ENCODE peak calls at places on chromosomes 7 and 10, in seven cellular contexts. Q, O, L, N, S, B and C are unnamed samples.
A peak's percentile ranks its signal among the peaks of the same experiment; 100 is the strongest.

GRCh38 chr7:140697447-140698143 is 1.1 kb downstream of the NDUFB2 start:
- DNase-seq in B (no peak), L (peak; percentile 46), S (no peak), N (peak; percentile 28), Q (no peak), O (no peak), C (peak; percentile 42)

GRCh38 chr10:59057350-59057749 is 119.1 kb upstream of the PHYHIPL start:
- DNase-seq in N (no peak), S (no peak), Q (no peak), O (no peak), B (peak; percentile 6), L (peak; percentile 8), C (no peak)

GRCh38 chr7:28328161-28328560 is 84.2 kb upstream of the CREB5 start:
- DNase-seq in S (no peak), O (no peak), L (no peak), N (peak; percentile 52), Q (no peak), B (no peak), C (no peak)

GRCh38 chr7:151372612-151373265 is 31.1 kb downstream of the NUB1 start:
- DNase-seq in Q (no peak), S (no peak), L (peak; percentile 52), O (no peak), N (no peak), B (no peak), C (no peak)

GRCh38 chr7:142088022-142088714 is 23.4 kb upstream of the MGAM2 start:
- DNase-seq in L (no peak), S (no peak), Q (no peak), N (no peak), O (no peak), B (no peak), C (no peak)

GRCh38 chr10:69874464-69874863 is 72.8 kb downstream of the COL13A1 start:
- DNase-seq in Q (no peak), N (peak; percentile 66), B (peak; percentile 66), S (no peak), L (peak; percentile 79), O (no peak), C (peak; percentile 82)

GRCh38 chr7:27155816-27156507 is 513 bp downstream of the HOXA7 start:
- DNase-seq in S (no peak), B (no peak), N (no peak), O (peak; percentile 56), L (no peak), Q (no peak), C (no peak)

GRCh38 chr7:138125598-138126111 is 49.4 kb downstream of the AKR1D1 start:
- DNase-seq in O (peak; percentile 49), S (no peak), N (peak; percentile 77), Q (no peak), L (peak; percentile 13), B (no peak), C (peak; percentile 20)

GRCh38 chr10:97117372-97117771 is 68.4 kb downstream of the SLIT1 start:
- DNase-seq in B (peak; percentile 17), O (peak; percentile 28), S (no peak), Q (peak; percentile 16), L (peak; percentile 24), N (peak; percentile 32), C (peak; percentile 17)

GRCh38 chr7:2120841-2121830 is 111.6 kb downstream of the MAD1L1 start:
- DNase-seq in Q (no peak), S (no peak), O (no peak), B (peak; percentile 30), N (no peak), L (peak; percentile 41), C (no peak)

GRCh38 chr10:5570979-5571810 is 46.4 kb downstream of the CALML3 start:
- DNase-seq in S (no peak), Q (no peak), N (no peak), O (no peak), L (no peak), B (no peak), C (no peak)

GRCh38 chr7:55546826-55547225 is 25.5 kb downstream of the VOPP1 start:
- DNase-seq in O (peak; percentile 84), B (peak; percentile 80), Q (peak; percentile 51), N (peak; percentile 95), L (peak; percentile 67), S (peak; percentile 31), C (peak; percentile 82)

GRCh38 chr10:102615361-102615760 is 28.9 kb upstream of the TRIM8 start:
- DNase-seq in O (peak; percentile 71), N (no peak), B (no peak), L (no peak), Q (no peak), S (no peak), C (no peak)

GRCh38 chr10:44383749-44384600 is 922 bp downstream of the CXCL12 start:
- DNase-seq in O (no peak), S (peak; percentile 42), L (peak; percentile 47), Q (no peak), B (peak; percentile 56), N (no peak), C (peak; percentile 56)

GRCh38 chr10:986137-986825 is 2.0 kb upstream of the GTPBP4 start:
- DNase-seq in O (peak; percentile 27), B (peak; percentile 51), Q (no peak), L (peak; percentile 63), S (peak; percentile 58), N (peak; percentile 91), C (peak; percentile 66)

GRCh38 chr10:72248477-72249151 is 25.1 kb upstream of the DDIT4 start:
- DNase-seq in O (peak; percentile 77), L (peak; percentile 95), Q (no peak), S (peak; percentile 81), N (peak; percentile 63), B (peak; percentile 84), C (peak; percentile 87)

GRCh38 chr7:47483604-47484273 is 98.2 kb downstream of the TNS3 start:
- DNase-seq in B (peak; percentile 49), N (no peak), Q (no peak), L (peak; percentile 48), S (no peak), O (peak; percentile 58), C (peak; percentile 45)

GRCh38 chr10:79488303-79488702 is 24.0 kb upstream of the EIF5AL1 start:
- DNase-seq in O (no peak), B (peak; percentile 95), S (peak; percentile 81), L (peak; percentile 94), Q (peak; percentile 48), N (peak; percentile 83), C (peak; percentile 94)

GRCh38 chr10:74991435-74991834 is 120.0 kb upstream of the SAMD8 start:
- DNase-seq in S (peak; percentile 30), B (peak; percentile 22), L (peak; percentile 29), Q (peak; percentile 50), O (peak; percentile 41), N (peak; percentile 69), C (peak; percentile 26)

GRCh38 chr7:50537417-50537816 is 27.8 kb downstream of the DDC start:
- DNase-seq in B (no peak), O (no peak), N (no peak), L (no peak), S (no peak), Q (no peak), C (no peak)

GRCh38 chr7:26291251-26291650 is 411 bp upstream of the SNX10 start:
- DNase-seq in B (no peak), S (no peak), O (no peak), Q (no peak), N (no peak), L (no peak), C (no peak)

GRCh38 chr10:11473128-11473760 is 138.2 kb downstream of the USP6NL start:
- DNase-seq in L (no peak), O (no peak), S (peak; percentile 17), B (peak; percentile 28), N (no peak), Q (no peak), C (no peak)
- H3K4me3 ChIP-seq in L (no peak overlapping the region), O (no peak overlapping the region), S (no peak overlapping the region), B (no peak overlapping the region), N (no peak overlapping the region), Q (no peak overlapping the region), C (no peak overlapping the region)

GRCh38 chr10:131310904-131311660 is 439 bp downstream of the TCERG1L start:
- DNase-seq in S (peak; percentile 49), N (no peak), Q (no peak), B (peak; percentile 11), L (no peak), O (no peak), C (no peak)

GRCh38 chr10:131313377-131313776 is 1.9 kb upstream of the TCERG1L start:
- DNase-seq in Q (no peak), O (no peak), S (no peak), B (no peak), N (no peak), L (no peak), C (no peak)

GRCh38 chr10:131314148-131314547 is 2.6 kb upstream of the TCERG1L start:
- DNase-seq in S (no peak), N (no peak), L (no peak), Q (no peak), O (no peak), B (no peak), C (no peak)

GRCh38 chr10:131311661-131312260 is at the start of gene TCERG1L:
- DNase-seq in N (no peak), B (peak; percentile 15), O (no peak), Q (no peak), L (no peak), S (peak; percentile 62), C (no peak)

GRCh38 chr10:131312261-131312801 is 810 bp upstream of the TCERG1L start:
- DNase-seq in S (peak; percentile 75), L (no peak), N (no peak), Q (no peak), B (peak; percentile 38), O (no peak), C (no peak)
- TF ChIP-seq CTCF in S (peak; percentile 66), L (no peak), N (peak; percentile 18), Q (no peak), B (peak; percentile 61), O (no peak), C (no peak)

GRCh38 chr10:123136221-123136805 is 543 bp downstream of the HMX3 start:
- DNase-seq in N (no peak), B (no peak), L (no peak), Q (no peak), O (peak; percentile 46), S (no peak), C (no peak)

GRCh38 chr10:123135415-123136141 is at the start of gene HMX3:
- DNase-seq in Q (no peak), B (peak; percentile 56), L (no peak), S (no peak), N (no peak), O (peak; percentile 88), C (peak; percentile 55)

GRCh38 chr10:123139165-123139520 is 3.4 kb downstream of the HMX3 start:
- DNase-seq in O (no peak), L (no peak), S (no peak), B (no peak), Q (no peak), N (no peak), C (no peak)

GRCh38 chr10:123134915-123135414 is 805 bp upstream of the HMX3 start:
- DNase-seq in O (peak; percentile 72), S (no peak), N (no peak), B (no peak), Q (no peak), L (no peak), C (no peak)

GRCh38 chr10:123136806-123137642 is 1.3 kb downstream of the HMX3 start:
- DNase-seq in Q (no peak), L (no peak), O (peak; percentile 86), S (no peak), N (no peak), B (no peak), C (peak; percentile 19)
- H3K4me3 ChIP-seq in Q (no peak overlapping the region), L (no peak overlapping the region), O (peak overlapping the region; percentile 60), S (no peak overlapping the region), N (no peak overlapping the region), B (peak overlapping the region; percentile 5), C (no peak overlapping the region)

DNA sequence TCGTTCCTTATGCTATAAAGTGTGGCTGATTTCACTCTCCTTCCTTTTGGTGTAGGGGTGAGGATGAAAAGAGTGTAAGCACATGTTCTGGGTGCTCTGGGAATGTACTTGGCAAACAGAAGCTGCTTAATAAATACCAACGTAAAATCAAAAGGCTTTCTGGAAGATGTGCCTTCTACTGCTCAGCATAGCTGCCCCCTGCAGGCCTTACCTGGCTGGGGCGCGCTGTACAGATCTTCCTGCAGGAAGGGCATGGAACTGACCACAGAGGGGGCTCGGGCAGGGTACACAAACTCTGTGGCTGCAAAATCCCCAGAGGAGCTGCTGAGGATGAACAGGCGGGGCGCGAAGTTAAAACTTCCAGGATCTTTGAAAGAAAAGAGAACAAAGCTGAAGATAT is 169.4 kb downstream of the SVIL start:
- DNase-seq in Q (no peak), L (no peak), N (no peak), S (no peak), O (no peak), B (no peak), C (no peak)
- TF ChIP-seq CTCF in Q (peak; percentile 55), L (peak; percentile 25), N (peak; percentile 28), S (no peak), O (peak; percentile 10), B (peak; percentile 32), C (peak; percentile 28)